ENCODE peak calls at places on chromosomes 2 and 18, in four cellular contexts. I, N, U and D are unnamed samples.

GRCh38 chr18:21949326-21950015 is 208.9 kb downstream of the MIB1 start:
- DNase-seq in U (no peak), N (no peak), I (no peak), D (no peak)

GRCh38 chr18:32093106-32093511 is 1.4 kb downstream of the RNF138 start:
- DNase-seq in N (no peak), I (peak), U (peak), D (peak)

GRCh38 chr18:22470511-22471181 is 52.9 kb upstream of the CTAGE1 start:
- DNase-seq in I (no peak), N (no peak), U (no peak), D (no peak)

GRCh38 chr2:200814917-200815316 is 3.2 kb downstream of the BZW1 start:
- DNase-seq in I (no peak), U (no peak), N (no peak), D (no peak)

GRCh38 chr2:148933456-148933855 is 58.4 kb downstream of the KIF5C start:
- DNase-seq in N (no peak), I (no peak), U (no peak), D (no peak)

GRCh38 chr2:188979730-188980123 is 5.6 kb downstream of the COL3A1 start:
- DNase-seq in N (no peak), I (no peak), U (no peak), D (no peak)

GRCh38 chr2:12884713-12885282 is 168.1 kb downstream of the TRIB2 start:
- DNase-seq in N (no peak), U (no peak), I (peak), D (no peak)

GRCh38 chr2:206993964-206994363 is 54.6 kb downstream of the CPO start:
- DNase-seq in N (no peak), U (no peak), I (no peak), D (no peak)

GRCh38 chr18:72768681-72769229 is 99.0 kb downstream of the NETO1 start:
- DNase-seq in I (no peak), U (no peak), N (no peak), D (no peak)

GRCh38 chr2:214246417-214246816 is 164.4 kb upstream of the VWC2L start:
- DNase-seq in N (no peak), I (no peak), U (no peak), D (no peak)

GRCh38 chr2:225270861-225271260 is 128.6 kb upstream of the NYAP2 start:
- DNase-seq in N (peak), U (no peak), I (peak), D (peak)

GRCh38 chr18:36305375-36305774 is 7.9 kb downstream of the FHOD3 start:
- DNase-seq in U (no peak), N (no peak), I (no peak), D (no peak)

GRCh38 chr2:26982102-26982742 is 11.8 kb downstream of the MAPRE3 start:
- DNase-seq in I (peak), U (peak), N (no peak), D (peak)

GRCh38 chr18:55768255-55768654 is 180.3 kb upstream of the TCF4 start:
- DNase-seq in N (no peak), I (no peak), U (no peak), D (no peak)

GRCh38 chr2:1856922-1857321 is 112.6 kb upstream of the PXDN start:
- DNase-seq in U (no peak), N (no peak), I (peak), D (no peak)

GRCh38 chr2:37080231-37080630 is 3.9 kb downstream of the HEATR5B start:
- DNase-seq in I (no peak), U (no peak), N (no peak), D (no peak)

GRCh38 chr2:210496512-210496911 is 20.0 kb upstream of the LANCL1 start:
- DNase-seq in U (no peak), I (no peak), N (no peak), D (no peak)

GRCh38 chr2:227860116-227860724 is 11.2 kb upstream of the DAW1 start:
- DNase-seq in N (no peak), I (no peak), U (no peak), D (no peak)

GRCh38 chr2:72111061-72111460 is 36.6 kb downstream of the CYP26B1 start:
- DNase-seq in I (no peak), N (no peak), U (no peak), D (no peak)

GRCh38 chr2:241241669-241242068 is 53.2 kb downstream of the ANO7 start:
- DNase-seq in I (no peak), N (no peak), U (no peak), D (no peak)

GRCh38 chr2:119326938-119327337 is 39.7 kb downstream of the C2orf76 start:
- DNase-seq in I (no peak), U (no peak), N (no peak), D (no peak)

GRCh38 chr18:37578886-37579513 is 13.4 kb upstream of the CELF4 start:
- DNase-seq in U (peak), I (peak), N (no peak), D (no peak)

GRCh38 chr18:73647391-73647790 is 500.2 kb downstream of the FBXO15 start:
- DNase-seq in U (no peak), I (no peak), N (no peak), D (no peak)

GRCh38 chr2:199962203-199962602 is 6.8 kb downstream of the MAIP1 start:
- DNase-seq in U (no peak), I (no peak), N (no peak), D (no peak)

GRCh38 chr18:60358516-60358915 is 14.1 kb downstream of the MC4R start:
- DNase-seq in N (no peak), U (no peak), I (no peak), D (no peak)

GRCh38 chr2:217988014-217988839 is 14.6 kb downstream of the TNS1 start:
- DNase-seq in U (peak), I (peak), N (no peak), D (peak)

GRCh38 chr2:229363126-229363814 is 92.2 kb upstream of the PID1 start:
- DNase-seq in U (no peak), I (no peak), N (no peak), D (no peak)

GRCh38 chr2:605674-606608 is 71.3 kb downstream of the TMEM18 start:
- DNase-seq in I (no peak), U (no peak), N (no peak), D (no peak)

GRCh38 chr18:77700051-77700450 is 450.4 kb downstream of the GALR1 start:
- DNase-seq in N (no peak), U (no peak), I (no peak), D (no peak)

GRCh38 chr2:153079315-153079714 is 360.9 kb downstream of the ARL6IP6 start:
- DNase-seq in N (no peak), U (no peak), I (no peak), D (no peak)

GRCh38 chr2:196589429-196589828 is 50.1 kb upstream of the CCDC150 start:
- DNase-seq in N (no peak), U (no peak), I (no peak), D (no peak)

GRCh38 chr2:49270091-49270490 is 115.8 kb upstream of the FSHR start:
- DNase-seq in U (no peak), N (no peak), I (no peak), D (no peak)

GRCh38 chr2:105768961-105769452 is 24.3 kb downstream of the NCK2 start:
- DNase-seq in I (no peak), N (no peak), U (no peak), D (no peak)

GRCh38 chr18:41378628-41379027 is 576.4 kb upstream of the PIK3C3 start:
- DNase-seq in U (no peak), N (no peak), I (no peak), D (no peak)

GRCh38 chr2:60806595-60806987 is 50.5 kb downstream of the PAPOLG start:
- DNase-seq in I (no peak), U (no peak), N (no peak), D (no peak)

GRCh38 chr2:236291476-236291875 is 27.3 kb upstream of the ASB18 start:
- DNase-seq in I (no peak), N (no peak), U (no peak), D (no peak)

GRCh38 chr2:12321017-12321641 is 395.6 kb upstream of the TRIB2 start:
- DNase-seq in N (no peak), U (no peak), I (peak), D (no peak)

GRCh38 chr2:44930274-44930826 is 11.2 kb upstream of the SIX3 start:
- DNase-seq in U (no peak), N (no peak), I (no peak), D (no peak)

GRCh38 chr2:160241251-160242137 is 41.4 kb upstream of the ITGB6 start:
- DNase-seq in N (no peak), U (no peak), I (no peak), D (no peak)

GRCh38 chr2:151241224-151241623 is 20.4 kb downstream of the RBM43 start:
- DNase-seq in I (no peak), U (no peak), N (no peak), D (no peak)

GRCh38 chr2:151243468-151243867 is 18.2 kb downstream of the RBM43 start:
- DNase-seq in N (no peak), I (no peak), U (no peak), D (no peak)

GRCh38 chr2:151238527-151239487 is 22.9 kb downstream of the RBM43 start:
- DNase-seq in I (peak), N (peak), U (peak), D (peak)

GRCh38 chr2:151237422-151238012 is 24.1 kb downstream of the RBM43 start:
- DNase-seq in U (no peak), I (no peak), N (no peak), D (no peak)

GRCh38 chr2:151239624-151240023 is 22.0 kb downstream of the RBM43 start:
- DNase-seq in I (no peak), U (no peak), N (no peak), D (no peak)
- TF ChIP-seq TAF1 in I (no peak), U (no peak), N (no peak), D (no peak)

GRCh38 chr2:121075641-121076500 is 209.1 kb downstream of the TFCP2L1 start:
- DNase-seq in N (no peak), I (no peak), U (no peak), D (no peak)

GRCh38 chr2:121076501-121076820 is 208.5 kb downstream of the TFCP2L1 start:
- DNase-seq in I (no peak), N (no peak), U (no peak), D (no peak)

GRCh38 chr2:121073320-121074210 is 211.4 kb downstream of the TFCP2L1 start:
- DNase-seq in N (no peak), I (no peak), U (no peak), D (no peak)

GRCh38 chr2:121074322-121074932 is 210.6 kb downstream of the TFCP2L1 start:
- DNase-seq in I (peak), N (no peak), U (no peak), D (no peak)

GRCh38 chr2:121075006-121075545 is 209.9 kb downstream of the TFCP2L1 start:
- DNase-seq in N (peak), I (peak), U (no peak), D (peak)
- TF ChIP-seq POLR2A in N (peak), I (peak), U (no peak), D (peak)

GRCh38 chr2:100654611-100655010 is 91.8 kb downstream of the PDCL3 start:
- DNase-seq in I (no peak), N (no peak), U (no peak), D (no peak)

GRCh38 chr2:100655446-100655845 is 92.7 kb downstream of the PDCL3 start:
- DNase-seq in U (no peak), I (no peak), N (no peak), D (no peak)

GRCh38 chr2:100653449-100654045 is 90.8 kb downstream of the PDCL3 start:
- DNase-seq in U (no peak), I (no peak), N (no peak), D (no peak)

GRCh38 chr2:100658017-100658416 is 95.2 kb downstream of the PDCL3 start:
- DNase-seq in N (no peak), U (no peak), I (no peak), D (no peak)

DNA sequence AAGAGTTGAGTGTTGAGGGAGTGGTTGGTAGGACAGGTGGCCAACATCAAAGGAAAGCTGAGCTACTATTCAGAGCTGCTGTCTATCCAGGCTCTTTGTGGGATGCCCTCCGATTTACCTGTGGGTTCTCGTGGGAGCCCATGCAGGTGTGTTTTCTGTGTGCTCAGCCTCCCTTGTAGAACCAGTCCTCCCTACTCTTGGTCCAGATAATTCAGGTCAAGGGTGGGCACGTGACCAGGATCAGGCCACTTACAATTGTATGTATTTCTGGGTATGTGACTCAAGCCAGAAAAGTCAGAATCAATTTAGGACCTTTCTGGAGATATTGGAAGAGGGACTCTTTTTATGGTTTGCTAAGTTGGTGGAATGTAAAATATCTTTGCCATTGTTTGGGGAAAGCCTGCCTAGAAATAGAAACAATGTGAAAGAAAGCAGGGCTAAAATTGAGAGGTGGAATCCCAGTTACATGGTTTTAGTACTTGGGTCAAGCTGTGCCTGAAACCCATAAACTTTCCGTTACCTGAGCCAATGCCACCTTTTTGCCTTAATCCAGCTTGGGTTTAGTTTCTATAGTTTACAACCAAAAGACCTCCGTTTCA is 93.2 kb downstream of the PDCL3 start:
- DNase-seq in U (no peak), I (no peak), N (no peak), D (no peak)
- TF ChIP-seq TAF1 in U (no peak), I (no peak), N (no peak), D (no peak)

DNA sequence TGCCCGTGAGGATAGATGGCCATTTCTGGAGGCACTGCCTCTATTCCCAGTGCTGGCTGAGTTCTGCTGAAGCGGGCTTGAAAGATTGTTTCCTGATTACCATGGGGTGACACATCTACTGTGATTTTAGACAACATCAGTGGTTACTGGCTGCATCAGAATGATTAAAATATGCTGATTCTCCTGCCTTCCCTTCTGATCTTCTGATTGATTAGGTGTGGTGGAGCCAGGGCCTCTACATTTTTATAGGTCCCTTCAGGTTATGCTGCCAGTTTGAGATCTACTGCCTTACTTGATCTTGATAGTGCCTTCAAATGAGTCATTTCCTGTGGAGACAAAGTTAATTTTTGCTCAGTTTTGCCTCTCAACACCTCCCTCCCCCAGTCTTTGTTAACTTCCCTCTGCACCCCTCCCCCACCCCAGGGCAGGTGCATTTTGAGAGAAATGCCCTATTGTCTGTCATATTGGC is 31.6 kb upstream of the SNORC start:
- DNase-seq in I (peak), N (peak), U (peak), D (peak)
- TF ChIP-seq POLR2A in I (no peak), N (no peak), U (no peak), D (no peak)

DNA sequence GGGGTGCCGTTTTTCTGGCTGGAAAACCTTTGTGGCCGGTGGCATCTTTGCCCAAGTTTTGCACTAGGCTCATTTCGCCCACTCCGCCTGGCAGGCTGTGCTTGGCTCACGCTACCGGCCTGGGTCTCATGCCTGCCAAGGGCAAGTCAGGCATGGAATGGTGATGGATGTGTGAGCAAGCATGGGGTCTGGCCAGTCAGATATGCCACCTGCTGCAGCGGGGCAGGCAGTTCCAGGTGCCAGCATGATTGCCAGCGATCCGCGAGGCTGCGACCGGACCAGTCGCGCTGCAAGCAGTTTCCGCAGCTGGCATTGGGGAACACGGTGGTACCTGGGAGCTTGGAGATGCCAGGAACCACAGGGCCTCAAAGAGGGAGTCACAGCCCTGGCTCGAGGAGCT is 40.6 kb downstream of the TAF1B start:
- DNase-seq in I (no peak), U (no peak), N (no peak), D (no peak)
- TF ChIP-seq TAF1 in I (no peak), U (no peak), N (no peak), D (no peak)

DNA sequence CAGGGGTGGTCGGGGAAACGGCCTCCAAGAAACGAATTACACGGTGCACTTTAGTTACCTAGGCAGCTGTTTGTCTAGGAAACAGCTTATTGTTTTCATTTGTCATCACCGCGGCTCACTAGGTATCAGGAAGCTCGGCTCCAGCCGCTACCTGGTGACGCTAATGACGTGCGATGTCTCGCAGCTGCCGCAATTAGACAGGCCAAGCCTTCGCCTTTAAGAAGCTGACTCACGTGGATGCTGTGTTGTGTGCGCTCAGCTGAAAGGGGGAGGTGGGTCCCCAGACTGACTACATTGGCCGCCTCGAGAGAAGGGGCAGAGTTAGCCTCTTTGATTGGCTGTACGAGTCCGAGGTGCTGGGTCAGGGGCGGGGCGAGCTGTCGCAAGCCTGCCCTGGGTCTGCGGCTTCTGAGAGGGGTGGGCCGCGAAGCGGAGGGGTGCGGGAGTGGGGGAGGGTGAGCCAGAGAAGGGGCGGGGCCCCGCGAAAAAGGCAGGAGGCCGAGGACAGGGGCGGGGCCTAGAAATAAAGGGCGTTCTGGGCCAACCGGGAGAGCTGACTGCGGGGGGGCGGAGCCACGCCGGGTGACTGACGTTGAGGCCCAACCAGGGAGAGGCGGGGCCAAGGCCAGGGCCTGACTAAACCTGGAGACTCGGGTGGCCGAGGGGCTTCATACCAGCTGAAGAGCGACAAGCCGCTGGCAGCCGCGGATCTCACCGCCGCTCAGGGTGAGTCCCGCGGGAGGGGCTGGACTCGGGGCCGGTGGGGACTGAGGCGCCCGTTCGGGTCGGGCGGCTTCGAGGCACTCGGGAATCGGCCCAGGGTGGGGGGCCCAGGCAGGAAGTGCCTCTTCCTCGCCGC is at the start of gene YPEL5:
- DNase-seq in U (peak), I (peak), N (peak), D (peak)
- TF ChIP-seq POLR2A in U (peak), I (peak), N (peak), D (peak)

GRCh38 chr2:67463810-67464209 is 66.7 kb downstream of the ETAA1 start:
- DNase-seq in U (no peak), I (peak), N (no peak), D (no peak)
- TF ChIP-seq TAF1 in U (no peak), I (no peak), N (no peak), D (no peak)

DNA sequence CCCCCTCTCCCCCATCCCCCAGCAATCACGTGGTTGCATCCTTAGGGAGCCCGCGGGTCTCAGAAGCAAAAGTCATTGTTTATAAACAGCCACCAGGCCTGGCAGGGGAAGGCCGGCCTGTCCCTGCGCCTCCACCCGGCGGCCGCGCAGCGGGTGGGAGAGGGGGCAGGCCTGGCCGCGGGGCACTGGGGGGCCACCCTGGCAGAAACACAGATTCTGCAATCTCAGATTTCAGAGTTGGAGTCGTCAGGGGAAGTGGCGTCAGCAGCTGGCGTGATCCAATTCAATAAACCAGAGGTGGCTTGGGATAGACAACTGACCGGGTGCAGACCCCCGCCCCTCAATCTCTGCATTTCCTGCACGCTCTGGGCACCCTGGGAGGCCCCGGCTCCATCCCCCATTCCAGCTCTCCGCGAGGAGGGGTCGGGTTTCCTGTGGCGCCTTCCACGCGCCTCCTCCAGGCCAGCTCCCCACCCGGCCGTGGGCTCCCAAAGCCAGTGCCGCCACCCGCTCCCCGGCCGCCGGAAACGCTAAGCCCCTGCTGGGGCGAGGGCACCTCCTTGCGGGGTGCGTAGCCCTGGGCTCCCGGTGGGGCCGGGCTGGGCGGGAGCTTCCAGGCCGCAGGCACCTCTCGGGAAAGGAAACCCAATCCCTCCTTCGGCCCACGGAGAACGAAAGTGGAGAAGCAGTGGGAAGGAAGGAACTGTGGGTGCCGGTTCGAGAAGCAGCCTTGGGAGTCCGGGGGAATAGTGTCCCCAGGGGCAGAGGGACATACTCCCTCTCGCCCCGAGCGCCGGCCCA is 1.1 kb downstream of the BIN1 start:
- DNase-seq in I (no peak), U (no peak), N (no peak), D (no peak)
- TF ChIP-seq POLR2A in I (no peak), U (no peak), N (no peak), D (no peak)

GRCh38 chr2:46818819-46819218 is 96.8 kb downstream of the MCFD2 start:
- DNase-seq in N (no peak), U (no peak), I (no peak), D (no peak)
- TF ChIP-seq TAF1 in N (no peak), U (no peak), I (no peak), D (no peak)